ENCODE peak calls at places on chromosomes 16 and 17, in six cellular contexts. Y is retina; T is neuronal stem cell; U is fibroblast of the conjunctiva; F is activated T-helper 1 cell treated with Interleukin-2 at 50 U/mL for 16 hours; M is effector CD4-positive, alpha-beta T cell. B is an unnamed sample.
A peak's percentile ranks its signal among the peaks of the same experiment; 100 is the strongest.

GRCh38 chr16:89324056-89325010 is 106.8 kb downstream of the ZNF778 start:
- DNase-seq in U (peak; percentile 43), T (no peak), M (no peak), F (no peak), Y (no peak), B (no peak)

GRCh38 chr16:15942901-15943690 is 6.3 kb upstream of the ABCC1 start:
- DNase-seq in U (no peak), M (no peak), F (no peak), T (no peak), Y (no peak), B (no peak)

GRCh38 chr16:50395763-50396710 is 27.2 kb upstream of the BRD7 start:
- DNase-seq in F (no peak), M (no peak), U (no peak), Y (no peak), T (no peak), B (no peak)

GRCh38 chr17:81073967-81074366 is 39.0 kb downstream of the BAIAP2 start:
- DNase-seq in U (no peak), F (no peak), Y (peak; percentile 23), M (no peak), T (no peak), B (no peak)

GRCh38 chr17:79788989-79789942 is 7.6 kb downstream of the CBX8 start:
- DNase-seq in F (no peak), U (no peak), M (no peak), Y (peak; percentile 74), T (no peak), B (no peak)

GRCh38 chr17:81517339-81518112 is 4.9 kb upstream of the ACTG1 start:
- DNase-seq in U (no peak), Y (no peak), F (no peak), T (no peak), M (no peak), B (no peak)

GRCh38 chr16:12613131-12613991 is 190.3 kb downstream of the CPPED1 start:
- DNase-seq in Y (no peak), F (no peak), T (no peak), U (no peak), M (no peak), B (no peak)

GRCh38 chr17:44595216-44595775 is 38.0 kb downstream of the FZD2 start:
- DNase-seq in T (no peak), Y (no peak), U (no peak), F (no peak), M (no peak), B (no peak)

GRCh38 chr17:81434079-81434478 is 38.8 kb downstream of the BAHCC1 start:
- DNase-seq in U (no peak), M (no peak), T (no peak), Y (no peak), F (no peak), B (no peak)

GRCh38 chr16:31458073-31458834 is 1.0 kb upstream of the ARMC5 start:
- DNase-seq in F (peak; percentile 38), M (peak; percentile 45), T (no peak), U (no peak), Y (peak; percentile 51), B (no peak)

GRCh38 chr16:75250809-75251279 is 580 bp downstream of the BCAR1 start:
- DNase-seq in T (no peak), Y (peak; percentile 70), U (no peak), F (no peak), M (no peak), B (no peak)

GRCh38 chr17:11298401-11298800 is 57.4 kb downstream of the SHISA6 start:
- DNase-seq in U (no peak), M (no peak), Y (no peak), F (no peak), T (no peak), B (no peak)

GRCh38 chr16:30747331-30747730 is 894 bp upstream of the PHKG2 start:
- DNase-seq in F (no peak), Y (no peak), U (no peak), M (no peak), T (no peak), B (no peak)

GRCh38 chr16:85554114-85554790 is 58.9 kb upstream of the GSE1 start:
- DNase-seq in T (peak; percentile 54), F (peak; percentile 43), U (peak; percentile 71), M (peak; percentile 62), Y (peak; percentile 83), B (peak; percentile 20)

GRCh38 chr17:49106366-49107210 is 26.0 kb upstream of the B4GALNT2 start:
- DNase-seq in Y (no peak), F (no peak), T (no peak), M (no peak), U (no peak), B (no peak)

GRCh38 chr17:65290041-65290440 is 152.9 kb downstream of the RGS9 start:
- DNase-seq in U (no peak), F (no peak), Y (no peak), M (no peak), T (no peak), B (no peak)

GRCh38 chr17:31562447-31562846 is 171.0 kb downstream of the RAB11FIP4 start:
- DNase-seq in T (no peak), M (no peak), Y (no peak), F (no peak), U (no peak), B (no peak)

GRCh38 chr17:75394332-75394918 is 11.1 kb downstream of the GRB2 start:
- DNase-seq in M (no peak), Y (no peak), U (no peak), F (no peak), T (no peak), B (no peak)

GRCh38 chr16:86571197-86571915 is 4.7 kb downstream of the FOXC2 start:
- DNase-seq in T (no peak), Y (peak; percentile 50), M (no peak), U (no peak), F (no peak), B (no peak)

GRCh38 chr17:64778367-64779290 is 116.5 kb upstream of the SMURF2 start:
- DNase-seq in U (no peak), M (no peak), F (no peak), Y (peak; percentile 67), T (no peak), B (no peak)

GRCh38 chr16:89639385-89639784 is 18.1 kb downstream of the CHMP1A start:
- DNase-seq in U (no peak), Y (no peak), M (no peak), T (no peak), F (no peak), B (no peak)

GRCh38 chr16:87470332-87470731 is 22.5 kb downstream of the ZCCHC14 start:
- DNase-seq in F (no peak), M (no peak), Y (no peak), T (no peak), U (no peak), B (no peak)

GRCh38 chr17:72978593-72979218 is 113.8 kb downstream of the SLC39A11 start:
- DNase-seq in M (no peak), F (no peak), T (no peak), Y (no peak), U (no peak), B (no peak)

GRCh38 chr16:2386990-2387389 is 42.3 kb upstream of the CCNF start:
- DNase-seq in T (no peak), M (no peak), U (no peak), Y (no peak), F (no peak), B (no peak)

GRCh38 chr16:58110590-58111330 is 18.4 kb downstream of the CFAP20 start:
- DNase-seq in Y (no peak), T (no peak), M (no peak), U (no peak), F (no peak), B (peak; percentile 59)

GRCh38 chr17:43880420-43880991 is 26.8 kb downstream of the MPP2 start:
- DNase-seq in M (no peak), T (peak; percentile 33), U (no peak), Y (peak; percentile 47), F (no peak), B (no peak)

GRCh38 chr16:22023505-22023904 is 15.6 kb downstream of the MOSMO start:
- DNase-seq in M (no peak), T (no peak), U (no peak), F (no peak), Y (no peak), B (no peak)